ENCODE peak calls at places on chromosome 6, in four cellular contexts. One of them, this sample, is unnamed.

GRCh38 chr6:161418458-161418945 is 144.6 kb upstream of the AGPAT4 start:
- DNase-seq in ovary: peak
- DNase-seq in WTC11: no peak
- DNase-seq in NCI-H1105: peak
- DNase-seq in this sample: peak

GRCh38 chr6:169099411-169100202 is 154.0 kb downstream of the THBS2 start:
- DNase-seq in NCI-H1105: no peak
- DNase-seq in ovary: no peak
- DNase-seq in WTC11: no peak
- DNase-seq in this sample: no peak

GRCh38 chr6:77026341-77026740 is 436.9 kb downstream of the HTR1B start:
- DNase-seq in NCI-H1105: no peak
- DNase-seq in ovary: no peak
- DNase-seq in WTC11: no peak
- DNase-seq in this sample: no peak

GRCh38 chr6:39776581-39776980 is 15.6 kb upstream of the DAAM2 start:
- DNase-seq in WTC11: no peak
- DNase-seq in NCI-H1105: no peak
- DNase-seq in ovary: no peak
- DNase-seq in this sample: no peak

GRCh38 chr6:55176958-55177357 is 2.6 kb downstream of the HCRTR2 start:
- DNase-seq in NCI-H1105: no peak
- DNase-seq in WTC11: no peak
- DNase-seq in ovary: no peak
- DNase-seq in this sample: no peak

GRCh38 chr6:28104392-28105250 is 19.8 kb upstream of the ZSCAN16 start:
- DNase-seq in NCI-H1105: peak
- DNase-seq in WTC11: peak
- DNase-seq in ovary: peak
- DNase-seq in this sample: peak

GRCh38 chr6:63546236-63546635 is 26.0 kb upstream of the LOC128125822 start:
- DNase-seq in WTC11: no peak
- DNase-seq in ovary: no peak
- DNase-seq in NCI-H1105: no peak
- DNase-seq in this sample: no peak

GRCh38 chr6:119296036-119297035 is 53.2 kb downstream of the MAN1A1 start:
- DNase-seq in WTC11: no peak
- DNase-seq in ovary: no peak
- DNase-seq in NCI-H1105: no peak
- DNase-seq in this sample: no peak

GRCh38 chr6:33756211-33756954 is 9.7 kb upstream of the IP6K3 start:
- DNase-seq in ovary: no peak
- DNase-seq in WTC11: no peak
- DNase-seq in NCI-H1105: no peak
- DNase-seq in this sample: no peak

GRCh38 chr6:139443226-139444112 is 69.0 kb upstream of the CITED2 start:
- DNase-seq in NCI-H1105: no peak
- DNase-seq in WTC11: no peak
- DNase-seq in ovary: no peak
- DNase-seq in this sample: no peak

GRCh38 chr6:108608453-108609275 is 47.9 kb downstream of the FOXO3 start:
- DNase-seq in WTC11: no peak
- DNase-seq in ovary: no peak
- DNase-seq in NCI-H1105: no peak
- DNase-seq in this sample: no peak

GRCh38 chr6:137731960-137732616 is 135.0 kb upstream of the TNFAIP3 start:
- DNase-seq in WTC11: no peak
- DNase-seq in NCI-H1105: no peak
- DNase-seq in ovary: no peak
- DNase-seq in this sample: no peak

GRCh38 chr6:165486183-165487137 is 176.6 kb downstream of the PDE10A start:
- DNase-seq in WTC11: no peak
- DNase-seq in ovary: no peak
- DNase-seq in NCI-H1105: no peak
- DNase-seq in this sample: no peak

GRCh38 chr6:36659271-36659670 is 19.2 kb upstream of the CDKN1A start:
- DNase-seq in ovary: no peak
- DNase-seq in NCI-H1105: no peak
- DNase-seq in WTC11: no peak
- DNase-seq in this sample: no peak

GRCh38 chr6:30111266-30111856 is 1.5 kb downstream of the TRIM31 start:
- DNase-seq in NCI-H1105: no peak
- DNase-seq in WTC11: no peak
- DNase-seq in ovary: no peak
- DNase-seq in this sample: no peak

GRCh38 chr6:1787894-1788293 is 178.2 kb downstream of the FOXC1 start:
- DNase-seq in ovary: peak
- DNase-seq in WTC11: no peak
- DNase-seq in NCI-H1105: no peak
- DNase-seq in this sample: no peak

GRCh38 chr6:168515376-168515775 is 74.4 kb downstream of the SMOC2 start:
- DNase-seq in ovary: peak
- DNase-seq in WTC11: peak
- DNase-seq in NCI-H1105: no peak
- DNase-seq in this sample: no peak

GRCh38 chr6:104771258-104771832 is 88.4 kb downstream of the HACE1 start:
- DNase-seq in WTC11: no peak
- DNase-seq in NCI-H1105: no peak
- DNase-seq in ovary: no peak
- DNase-seq in this sample: no peak

GRCh38 chr6:155142163-155142901 is 121.5 kb upstream of the CLDN20 start:
- DNase-seq in WTC11: no peak
- DNase-seq in NCI-H1105: no peak
- DNase-seq in ovary: no peak
- DNase-seq in this sample: no peak

GRCh38 chr6:83615025-83615999 is 93.6 kb downstream of the SNAP91 start:
- DNase-seq in WTC11: no peak
- DNase-seq in ovary: no peak
- DNase-seq in NCI-H1105: peak
- DNase-seq in this sample: peak

GRCh38 chr6:101296184-101296583 is 97.3 kb upstream of the GRIK2 start:
- DNase-seq in WTC11: no peak
- DNase-seq in NCI-H1105: no peak
- DNase-seq in ovary: no peak
- DNase-seq in this sample: no peak

GRCh38 chr6:149480502-149481280 is 4.1 kb downstream of the ZC3H12D start:
- DNase-seq in WTC11: no peak
- DNase-seq in NCI-H1105: no peak
- DNase-seq in ovary: no peak
- DNase-seq in this sample: no peak

GRCh38 chr6:163844761-163845160 is 430.2 kb downstream of the QKI start:
- DNase-seq in ovary: no peak
- DNase-seq in WTC11: no peak
- DNase-seq in NCI-H1105: no peak
- DNase-seq in this sample: no peak

GRCh38 chr6:82875573-82876185 is 190.0 kb downstream of the UBE3D start:
- DNase-seq in WTC11: no peak
- DNase-seq in NCI-H1105: no peak
- DNase-seq in ovary: no peak
- DNase-seq in this sample: no peak

GRCh38 chr6:13304101-13304500 is 24.2 kb downstream of the TBC1D7 start:
- DNase-seq in NCI-H1105: no peak
- DNase-seq in WTC11: no peak
- DNase-seq in ovary: no peak
- DNase-seq in this sample: no peak

GRCh38 chr6:33993653-33994052 is 152.2 kb downstream of the GRM4 start:
- DNase-seq in WTC11: no peak
- DNase-seq in NCI-H1105: no peak
- DNase-seq in ovary: no peak
- DNase-seq in this sample: no peak

GRCh38 chr6:89079611-89080213 is 839 bp upstream of the PNRC1 start:
- DNase-seq in ovary: peak
- DNase-seq in WTC11: no peak
- DNase-seq in NCI-H1105: no peak
- DNase-seq in this sample: no peak

GRCh38 chr6:34132486-34133185 is 13.3 kb downstream of the GRM4 start:
- DNase-seq in ovary: no peak
- DNase-seq in NCI-H1105: no peak
- DNase-seq in WTC11: peak
- DNase-seq in this sample: peak

GRCh38 chr6:71453307-71453706 is 164.7 kb downstream of the OGFRL1 start:
- DNase-seq in WTC11: no peak
- DNase-seq in NCI-H1105: no peak
- DNase-seq in ovary: no peak
- DNase-seq in this sample: no peak

GRCh38 chr6:166815629-166816028 is 140.7 kb downstream of the RNASET2 start:
- DNase-seq in ovary: no peak
- DNase-seq in WTC11: no peak
- DNase-seq in NCI-H1105: no peak
- DNase-seq in this sample: peak

GRCh38 chr6:161079566-161080262 is 88.1 kb downstream of the MAP3K4 start:
- DNase-seq in ovary: no peak
- DNase-seq in WTC11: no peak
- DNase-seq in NCI-H1105: no peak
- DNase-seq in this sample: no peak

GRCh38 chr6:147759088-147759487 is 250.6 kb downstream of the SAMD5 start:
- DNase-seq in WTC11: no peak
- DNase-seq in ovary: no peak
- DNase-seq in NCI-H1105: no peak
- DNase-seq in this sample: no peak

GRCh38 chr6:112038756-112039430 is 15.0 kb upstream of the CCN6 start:
- DNase-seq in ovary: no peak
- DNase-seq in WTC11: no peak
- DNase-seq in NCI-H1105: no peak
- DNase-seq in this sample: no peak

GRCh38 chr6:149235130-149235561 is 82.4 kb upstream of the TAB2 start:
- DNase-seq in ovary: peak
- DNase-seq in NCI-H1105: peak
- DNase-seq in WTC11: no peak
- DNase-seq in this sample: no peak

GRCh38 chr6:67328269-67328668 is 1306.8 kb upstream of the ADGRB3 start:
- DNase-seq in ovary: no peak
- DNase-seq in WTC11: no peak
- DNase-seq in NCI-H1105: no peak
- DNase-seq in this sample: no peak

GRCh38 chr6:41587223-41587879 is 41.2 kb downstream of the FOXP4 start:
- DNase-seq in WTC11: no peak
- DNase-seq in ovary: no peak
- DNase-seq in NCI-H1105: no peak
- DNase-seq in this sample: no peak